ENCODE peak calls at places on chromosomes 5 and 9, in eight cellular contexts. Q is breast epithelium, E is transverse colon, O is esophagus muscularis mucosa, H is adrenal gland, G is H54, U is A549, P is heart left ventricle. L is an unnamed sample.

GRCh38 chr9:94160594-94161501 is 76.6 kb downstream of the PTPDC1 start:
- DNase-seq in E (no peak), G (no peak), O (no peak), U (peak; percentile 39), P (no peak), Q (no peak), H (no peak), L (no peak)

GRCh38 chr5:68268363-68269130 is 53.0 kb downstream of the PIK3R1 start:
- DNase-seq in O (no peak), P (no peak), Q (no peak), U (no peak), E (no peak), H (no peak), G (no peak), L (no peak)

GRCh38 chr5:175706499-175706898 is 48.6 kb downstream of the HRH2 start:
- DNase-seq in Q (no peak), H (peak; percentile 23), U (no peak), P (no peak), E (no peak), O (no peak), G (no peak), L (no peak)

GRCh38 chr5:59173568-59173967 is 590.7 kb downstream of the RAB3C start:
- DNase-seq in P (no peak), Q (no peak), H (no peak), E (no peak), O (no peak), U (peak; percentile 48), G (no peak), L (no peak)

GRCh38 chr5:145856285-145856818 is 16.5 kb downstream of the GRXCR2 start:
- DNase-seq in G (peak; percentile 11), H (peak; percentile 82), O (no peak), U (no peak), P (peak; percentile 43), E (peak; percentile 26), Q (peak; percentile 43), L (peak; percentile 40)

GRCh38 chr9:4430492-4431261 is 59.6 kb upstream of the SLC1A1 start:
- DNase-seq in H (no peak), Q (no peak), U (no peak), G (no peak), E (no peak), P (no peak), O (no peak), L (no peak)

GRCh38 chr5:73853091-73853490 is 227.1 kb downstream of the ARHGEF28 start:
- DNase-seq in H (no peak), Q (no peak), E (no peak), G (peak; percentile 6), O (no peak), P (no peak), U (peak; percentile 30), L (no peak)

GRCh38 chr5:128826290-128826689 is 139.0 kb upstream of the SLC27A6 start:
- DNase-seq in U (no peak), G (no peak), O (no peak), P (no peak), E (no peak), H (no peak), Q (no peak), L (no peak)

GRCh38 chr9:35079041-35079425 is 709 bp downstream of the FANCG start:
- DNase-seq in O (no peak), P (no peak), E (no peak), Q (no peak), U (no peak), G (no peak), H (no peak), L (no peak)

GRCh38 chr9:91178281-91179236 is 183.2 kb downstream of the AUH start:
- DNase-seq in G (no peak), O (peak; percentile 84), Q (peak; percentile 15), E (peak; percentile 54), U (no peak), H (peak; percentile 29), P (no peak), L (peak; percentile 20)

GRCh38 chr5:160199410-160199911 is 29.8 kb upstream of the FABP6 start:
- DNase-seq in G (peak; percentile 90), E (peak; percentile 74), Q (peak; percentile 58), P (peak; percentile 82), O (no peak), U (peak; percentile 53), H (peak; percentile 78), L (peak; percentile 96)

GRCh38 chr5:154479944-154480750 is 2.1 kb upstream of the HAND1 start:
- DNase-seq in O (no peak), Q (no peak), U (no peak), P (no peak), H (no peak), G (no peak), E (no peak), L (no peak)

GRCh38 chr5:93831449-93831848 is 90.0 kb upstream of the POU5F2 start:
- DNase-seq in Q (no peak), U (peak; percentile 38), O (no peak), G (peak; percentile 30), P (no peak), H (no peak), E (no peak), L (no peak)

GRCh38 chr9:114823416-114823815 is 17.6 kb upstream of the TNFSF15 start:
- DNase-seq in H (no peak), P (no peak), O (no peak), E (no peak), G (no peak), U (no peak), Q (no peak), L (no peak)

GRCh38 chr9:96398582-96399334 is 15.2 kb upstream of the SLC35D2 start:
- DNase-seq in U (no peak), G (no peak), E (no peak), O (no peak), H (no peak), P (no peak), Q (no peak), L (no peak)

GRCh38 chr5:41925555-41925946 is 470 bp downstream of the FBXO4 start:
- DNase-seq in O (no peak), E (no peak), Q (peak; percentile 24), U (peak; percentile 36), H (peak; percentile 60), G (peak; percentile 22), P (no peak), L (peak; percentile 20)

GRCh38 chr5:108093186-108093585 is 288.7 kb downstream of the FBXL17 start:
- DNase-seq in E (no peak), H (no peak), Q (no peak), G (peak; percentile 6), U (peak; percentile 25), P (no peak), O (no peak), L (no peak)

GRCh38 chr9:68708089-68708488 is 3.0 kb downstream of the PIP5K1B start:
- DNase-seq in O (no peak), E (no peak), U (no peak), H (no peak), Q (no peak), P (no peak), G (no peak), L (no peak)

GRCh38 chr5:14202462-14202861 is 59.3 kb downstream of the TRIO start:
- DNase-seq in E (peak; percentile 19), Q (no peak), P (no peak), O (no peak), H (no peak), U (no peak), G (no peak), L (no peak)
- TF ChIP-seq POLR2A in E (no peak), Q (no peak), P (no peak), O (no peak), H (no peak), U (no peak), G (no peak), L (no peak)

GRCh38 chr9:86119457-86119856 is 20.1 kb upstream of the GOLM1 start:
- DNase-seq in E (no peak), Q (no peak), O (no peak), P (no peak), G (no peak), H (no peak), U (no peak), L (no peak)

GRCh38 chr9:86116425-86116824 is 17.1 kb upstream of the GOLM1 start:
- DNase-seq in H (no peak), E (no peak), O (no peak), Q (no peak), P (no peak), G (no peak), U (no peak), L (no peak)

GRCh38 chr9:86126998-86127972 is 27.9 kb upstream of the GOLM1 start:
- DNase-seq in H (peak; percentile 98), Q (peak; percentile 90), U (peak; percentile 94), E (peak; percentile 80), P (peak; percentile 31), G (peak; percentile 99), O (no peak), L (no peak)

DNA sequence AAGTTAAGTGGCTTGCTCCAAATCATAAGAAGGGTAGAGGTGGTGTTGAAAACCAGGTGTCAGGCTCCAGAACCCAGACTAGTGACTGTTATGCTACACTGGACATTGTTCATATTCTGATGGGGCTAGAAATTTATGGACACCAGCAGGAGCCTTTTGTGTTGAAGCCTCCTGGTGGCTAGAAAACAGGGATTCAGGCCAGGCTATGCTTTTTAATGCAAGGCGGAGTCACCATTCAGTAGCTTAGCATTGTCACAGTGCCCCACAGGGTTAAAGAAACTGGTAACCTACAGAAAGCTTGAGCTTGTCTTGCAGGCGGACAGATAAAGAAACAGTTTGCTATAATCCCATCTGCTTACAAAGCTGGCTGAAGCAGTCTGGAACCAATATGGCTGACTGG is 23.0 kb upstream of the GOLM1 start:
- DNase-seq in O (no peak), E (no peak), P (no peak), H (no peak), G (no peak), U (peak; percentile 39), Q (no peak), L (no peak)
- TF ChIP-seq POLR2A in O (no peak), E (no peak), P (no peak), H (no peak), G (no peak), U (no peak), Q (no peak), L (no peak)

DNA sequence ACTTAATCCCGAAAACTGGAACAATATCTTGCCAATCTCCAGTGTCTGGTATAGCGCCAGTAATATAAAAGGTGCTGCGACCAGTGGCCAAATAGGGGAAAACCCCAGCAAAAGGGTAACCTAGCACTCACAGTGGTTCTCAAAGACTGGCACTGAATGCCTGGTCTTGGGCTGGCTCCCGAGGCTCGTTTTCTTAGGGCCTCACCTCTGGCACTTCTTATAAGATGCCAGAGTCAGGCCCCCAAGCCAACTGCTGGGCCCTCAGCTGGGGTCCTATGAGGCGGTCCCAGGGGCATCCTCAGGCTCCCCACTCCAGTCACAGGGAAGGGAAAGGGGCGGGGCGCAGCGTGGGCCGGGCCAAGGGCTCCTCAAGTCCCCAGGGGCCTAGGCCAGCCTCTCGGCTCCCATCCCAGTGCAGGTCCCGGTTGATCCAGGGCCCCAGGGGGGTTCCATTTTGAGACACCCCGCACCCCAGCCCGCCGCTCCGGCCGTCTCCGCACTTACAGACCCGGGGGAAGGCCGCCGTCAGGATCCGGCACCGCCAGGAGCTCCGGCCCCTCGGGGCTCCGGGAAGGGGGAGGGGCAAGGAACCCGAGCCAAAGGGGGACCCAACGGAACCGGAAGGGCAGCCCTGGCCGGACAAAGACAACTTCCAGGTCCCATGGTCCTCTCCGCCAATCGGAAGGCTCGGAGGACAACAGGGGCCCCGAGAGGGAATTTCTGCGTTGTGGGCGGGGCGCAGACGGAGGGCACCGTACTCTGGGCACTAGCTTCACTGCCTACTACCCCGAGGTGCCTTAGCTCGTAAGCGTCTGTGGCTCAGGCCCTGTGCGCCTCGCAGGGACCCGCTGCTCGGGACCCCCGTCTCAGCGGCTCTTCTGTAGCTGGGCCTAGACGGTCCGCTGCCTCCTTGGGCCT is at the start of gene ZBTB26:
- DNase-seq in E (peak; percentile 96), P (peak; percentile 97), U (peak; percentile 93), H (peak; percentile 97), Q (peak; percentile 89), O (peak; percentile 98), G (peak; percentile 99), L (peak; percentile 98)
- TF ChIP-seq POLR2A in E (peak; percentile 68), P (no peak), U (peak; percentile 79), H (peak; percentile 44), Q (no peak), O (no peak), G (peak; percentile 87), L (peak; percentile 74)

GRCh38 chr5:88545348-88545747 is 276.7 kb upstream of the TMEM161B start:
- DNase-seq in Q (no peak), G (no peak), P (no peak), U (no peak), O (no peak), E (no peak), H (no peak), L (no peak)
- TF ChIP-seq POLR2A in Q (no peak), G (no peak), P (no peak), U (no peak), O (no peak), E (no peak), H (no peak), L (no peak)